ENCODE peak calls at places on chromosomes 4 and X, in ten cellular contexts. E is foreskin keratinocyte, Y is HFF-Myc, T is AG04449, C is fibroblast of mammary gland, A is Caco-2, G is HFFc6, M is retinal pigment epithelial cell, Z is foreskin fibroblast, P is A673. U is an unnamed sample.

GRCh38 chr4:142579483-142579882 is 266.6 kb downstream of the INPP4B start:
- DNase-seq in E (no peak), Y (no peak), T (no peak), C (peak), A (no peak), G (no peak), M (no peak), Z (no peak), P (peak), U (no peak)

GRCh38 chr4:43990968-43991367 is 457.6 kb downstream of the KCTD8 start:
- DNase-seq in E (no peak), Y (no peak), T (no peak), C (no peak), A (no peak), G (no peak), M (no peak), Z (no peak), P (no peak), U (no peak)

GRCh38 chr4:173288296-173288695 is 45.9 kb downstream of the HMGB2 start:
- DNase-seq in E (no peak), Y (peak), T (peak), C (peak), A (peak), G (peak), M (peak), Z (peak), P (peak), U (peak)

GRCh38 chrX:105646592-105647372 is 175.6 kb upstream of the NRK start:
- DNase-seq in E (no peak), Y (no peak), T (no peak), C (no peak), A (no peak), G (no peak), M (no peak), Z (no peak), P (no peak), U (no peak)

GRCh38 chrX:135713795-135714194 is 356 bp downstream of the CT45A1 start:
- DNase-seq in E (no peak), Y (no peak), T (no peak), C (no peak), A (no peak), G (no peak), M (no peak), Z (no peak), P (no peak), U (no peak)

GRCh38 chrX:51178352-51178751 is 154.3 kb upstream of the NUDT10 start:
- DNase-seq in E (no peak), Y (no peak), T (no peak), C (no peak), A (no peak), G (no peak), M (no peak), Z (no peak), P (no peak), U (no peak)

GRCh38 chrX:153571159-153571908 is 27.6 kb downstream of the CCNQ start:
- DNase-seq in E (no peak), Y (no peak), T (no peak), C (no peak), A (no peak), G (no peak), M (no peak), Z (no peak), P (no peak), U (no peak)

GRCh38 chrX:108090474-108091265 is 672 bp downstream of the PSMD10 start:
- DNase-seq in E (no peak), Y (no peak), T (no peak), C (peak), A (no peak), G (peak), M (no peak), Z (no peak), P (peak), U (no peak)

GRCh38 chr4:4680758-4681157 is 138.9 kb upstream of the STX18 start:
- DNase-seq in E (no peak), Y (no peak), T (no peak), C (no peak), A (no peak), G (no peak), M (no peak), Z (no peak), P (no peak), U (no peak)

GRCh38 chrX:113274345-113274744 is 433.7 kb upstream of the AMOT start:
- DNase-seq in E (no peak), Y (no peak), T (no peak), C (no peak), A (no peak), G (no peak), M (no peak), Z (no peak), P (no peak), U (no peak)

GRCh38 chr4:179097741-179098140 is 1655.5 kb upstream of the AGA start:
- DNase-seq in E (no peak), Y (no peak), T (no peak), C (no peak), A (no peak), G (no peak), M (no peak), Z (no peak), P (peak), U (no peak)

GRCh38 chrX:32598707-32599106 is 612.6 kb downstream of the DMD start:
- DNase-seq in E (no peak), Y (no peak), T (no peak), C (no peak), A (no peak), G (no peak), M (no peak), Z (no peak), P (no peak), U (no peak)

GRCh38 chr4:71241467-71242401 is 97.1 kb upstream of the SLC4A4 start:
- DNase-seq in E (no peak), Y (no peak), T (no peak), C (no peak), A (no peak), G (no peak), M (no peak), Z (no peak), P (no peak), U (peak)

GRCh38 chr4:41369680-41370079 is 113.0 kb downstream of the UCHL1 start:
- DNase-seq in E (no peak), Y (no peak), T (no peak), C (no peak), A (no peak), G (peak), M (peak), Z (no peak), P (no peak), U (peak)

GRCh38 chr4:1137063-1137771 is 23.9 kb upstream of the RNF212 start:
- DNase-seq in E (no peak), Y (no peak), T (no peak), C (peak), A (no peak), G (no peak), M (no peak), Z (no peak), P (no peak), U (no peak)

GRCh38 chr4:87732033-87732770 is 67.2 kb upstream of the IBSP start:
- DNase-seq in E (no peak), Y (no peak), T (no peak), C (peak), A (no peak), G (no peak), M (no peak), Z (no peak), P (no peak), U (no peak)

GRCh38 chr4:24686866-24687672 is 102.7 kb upstream of the DHX15 start:
- DNase-seq in E (no peak), Y (no peak), T (no peak), C (peak), A (peak), G (no peak), M (no peak), Z (peak), P (peak), U (peak)

GRCh38 chr4:71322425-71322824 is 16.4 kb upstream of the SLC4A4 start:
- DNase-seq in E (no peak), Y (no peak), T (no peak), C (no peak), A (no peak), G (peak), M (peak), Z (no peak), P (no peak), U (no peak)

GRCh38 chr4:8699063-8699385 is 106.5 kb downstream of the CPZ start:
- DNase-seq in E (no peak), Y (no peak), T (no peak), C (no peak), A (no peak), G (no peak), M (no peak), Z (no peak), P (no peak), U (no peak)

GRCh38 chrX:107700317-107700774 is 72.0 kb downstream of the PRPS1 start:
- DNase-seq in E (no peak), Y (no peak), T (no peak), C (peak), A (no peak), G (no peak), M (peak), Z (peak), P (peak), U (peak)

GRCh38 chr4:155582971-155583437 is 83.6 kb upstream of the GUCY1A1 start:
- DNase-seq in E (no peak), Y (peak), T (no peak), C (peak), A (no peak), G (peak), M (peak), Z (peak), P (peak), U (no peak)

GRCh38 chr4:168141733-168142132 is 49.4 kb downstream of the ANXA10 start:
- DNase-seq in E (no peak), Y (no peak), T (no peak), C (no peak), A (no peak), G (no peak), M (no peak), Z (no peak), P (no peak), U (no peak)

GRCh38 chr4:10694151-10694825 is 9.7 kb upstream of the CLNK start:
- DNase-seq in E (peak), Y (no peak), T (no peak), C (no peak), A (no peak), G (no peak), M (no peak), Z (no peak), P (no peak), U (no peak)

GRCh38 chr4:120704529-120704928 is 218.0 kb downstream of the PRDM5 start:
- DNase-seq in E (no peak), Y (no peak), T (no peak), C (peak), A (no peak), G (no peak), M (no peak), Z (no peak), P (no peak), U (no peak)

GRCh38 chrX:6238576-6238975 is 9.9 kb upstream of the NLGN4X start:
- DNase-seq in E (no peak), Y (no peak), T (no peak), C (no peak), A (no peak), G (no peak), M (no peak), Z (no peak), P (no peak), U (no peak)

GRCh38 chr4:186606593-186606992 is 51.2 kb upstream of the MTNR1A start:
- DNase-seq in E (peak), Y (no peak), T (no peak), C (peak), A (no peak), G (peak), M (peak), Z (no peak), P (peak), U (no peak)

GRCh38 chr4:54897590-54897989 is 227.8 kb downstream of the KDR start:
- DNase-seq in E (no peak), Y (no peak), T (peak), C (no peak), A (no peak), G (no peak), M (no peak), Z (no peak), P (no peak), U (no peak)

GRCh38 chr4:1988327-1988724 is 20.4 kb downstream of the NELFA start:
- DNase-seq in E (no peak), Y (no peak), T (no peak), C (no peak), A (no peak), G (no peak), M (no peak), Z (no peak), P (no peak), U (no peak)

GRCh38 chrX:2690856-2691542 is at the start of gene CD99:
- DNase-seq in E (no peak), Y (no peak), T (no peak), C (peak), A (peak), G (peak), M (no peak), Z (peak), P (peak), U (peak)

GRCh38 chr4:26342328-26343040 is 21.7 kb downstream of the RBPJ start:
- DNase-seq in E (peak), Y (peak), T (peak), C (peak), A (no peak), G (peak), M (peak), Z (peak), P (peak), U (no peak)

GRCh38 chrX:2145672-2146412 is 354.9 kb downstream of the DHRSX start:
- DNase-seq in E (no peak), Y (no peak), T (no peak), C (no peak), A (no peak), G (no peak), M (no peak), Z (no peak), P (peak), U (no peak)

GRCh38 chr4:142009751-142010150 is 373.4 kb downstream of the IL15 start:
- DNase-seq in E (no peak), Y (no peak), T (no peak), C (no peak), A (no peak), G (no peak), M (no peak), Z (no peak), P (no peak), U (no peak)

GRCh38 chr4:110637408-110638131 is 14.7 kb upstream of the PITX2 start:
- DNase-seq in E (no peak), Y (no peak), T (no peak), C (no peak), A (peak), G (no peak), M (no peak), Z (no peak), P (peak), U (no peak)

GRCh38 chrX:46573331-46573895 is at the start of gene CHST7:
- DNase-seq in E (no peak), Y (no peak), T (no peak), C (peak), A (peak), G (peak), M (no peak), Z (peak), P (peak), U (peak)

GRCh38 chrX:114450911-114451310 is 133.0 kb upstream of the HTR2C start:
- DNase-seq in E (no peak), Y (no peak), T (no peak), C (no peak), A (no peak), G (no peak), M (no peak), Z (no peak), P (no peak), U (no peak)

GRCh38 chr4:155037031-155037430 is 171.4 kb upstream of the NPY2R start:
- DNase-seq in E (no peak), Y (no peak), T (no peak), C (no peak), A (no peak), G (no peak), M (no peak), Z (no peak), P (no peak), U (no peak)

GRCh38 chr4:140298001-140298400 is 75.4 kb upstream of the SCOC start:
- DNase-seq in E (no peak), Y (no peak), T (no peak), C (no peak), A (no peak), G (no peak), M (no peak), Z (no peak), P (no peak), U (no peak)

GRCh38 chr4:138241281-138242075 is 671 bp downstream of the SLC7A11 start:
- DNase-seq in E (peak), Y (no peak), T (no peak), C (peak), A (peak), G (peak), M (no peak), Z (no peak), P (peak), U (peak)

GRCh38 chr4:15779336-15779735 is 1.2 kb downstream of the CD38 start:
- DNase-seq in E (no peak), Y (peak), T (no peak), C (peak), A (no peak), G (no peak), M (no peak), Z (peak), P (peak), U (peak)

GRCh38 chr4:113636877-113637276 is 124.7 kb downstream of the CAMK2D start:
- DNase-seq in E (no peak), Y (no peak), T (no peak), C (peak), A (no peak), G (peak), M (no peak), Z (no peak), P (no peak), U (no peak)

GRCh38 chr4:113637363-113637762 is 124.2 kb downstream of the CAMK2D start:
- DNase-seq in E (no peak), Y (no peak), T (no peak), C (no peak), A (no peak), G (no peak), M (no peak), Z (no peak), P (no peak), U (no peak)

GRCh38 chr4:113635739-113636437 is 125.7 kb downstream of the CAMK2D start:
- DNase-seq in E (no peak), Y (no peak), T (peak), C (peak), A (no peak), G (peak), M (peak), Z (peak), P (no peak), U (no peak)

GRCh38 chr4:113637823-113638691 is 123.5 kb downstream of the CAMK2D start:
- DNase-seq in E (no peak), Y (no peak), T (no peak), C (no peak), A (no peak), G (no peak), M (no peak), Z (no peak), P (no peak), U (no peak)

GRCh38 chr4:113636438-113636818 is 125.1 kb downstream of the CAMK2D start:
- DNase-seq in E (no peak), Y (no peak), T (no peak), C (no peak), A (no peak), G (no peak), M (no peak), Z (no peak), P (no peak), U (no peak)
- TF ChIP-seq CTCF in E (no peak), Y (no peak), T (no peak), C (no peak), A (no peak), G (no peak), M (no peak), Z (no peak), P (peak), U (no peak)

GRCh38 chrX:410296-410695 is 23.6 kb upstream of the PPP2R3B start:
- DNase-seq in E (no peak), Y (no peak), T (no peak), C (no peak), A (no peak), G (no peak), M (no peak), Z (no peak), P (no peak), U (no peak)

GRCh38 chrX:418927-419729 is 32.4 kb upstream of the PPP2R3B start:
- DNase-seq in E (no peak), Y (no peak), T (no peak), C (no peak), A (no peak), G (no peak), M (no peak), Z (no peak), P (no peak), U (no peak)

GRCh38 chrX:413322-414201 is 26.9 kb upstream of the PPP2R3B start:
- DNase-seq in E (no peak), Y (no peak), T (no peak), C (no peak), A (no peak), G (peak), M (peak), Z (no peak), P (no peak), U (no peak)
- TF ChIP-seq CTCF in E (no peak), Y (no peak), T (peak), C (no peak), A (no peak), G (peak), M (peak), Z (no peak), P (no peak), U (no peak)

GRCh38 chr4:23266401-23266800 is 573.7 kb downstream of the GBA3 start:
- DNase-seq in E (no peak), Y (no peak), T (no peak), C (no peak), A (no peak), G (no peak), M (no peak), Z (no peak), P (no peak), U (no peak)
- TF ChIP-seq CTCF in E (no peak), Y (no peak), T (no peak), C (no peak), A (no peak), G (no peak), M (no peak), Z (no peak), P (no peak), U (no peak)

DNA sequence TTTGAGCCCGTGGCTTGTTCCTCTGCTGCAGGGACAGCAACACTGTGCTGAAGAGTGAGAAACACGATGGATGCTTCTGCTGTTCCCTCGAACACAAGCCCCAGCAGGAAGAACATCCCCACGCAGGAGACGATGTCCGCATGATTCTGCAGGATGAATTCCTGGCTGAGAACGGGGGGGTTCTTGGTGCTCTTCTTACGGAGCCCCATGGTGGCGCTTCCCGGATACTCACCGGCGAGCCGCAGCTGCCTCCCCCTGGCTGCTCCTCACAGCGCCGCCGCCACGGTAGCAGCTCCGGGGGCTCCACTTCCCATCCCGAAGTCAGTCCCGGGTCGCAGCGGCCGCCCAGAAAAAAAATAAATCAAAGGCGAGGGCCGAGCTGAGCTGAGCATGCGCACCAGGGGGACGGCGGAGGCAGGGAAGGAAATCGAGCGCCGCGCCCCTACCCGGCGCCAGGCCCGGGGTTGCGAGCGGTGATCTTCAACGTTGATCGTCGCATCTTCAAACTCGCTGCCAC is at the start of gene TRAM1L1:
- DNase-seq in E (peak), Y (peak), T (peak), C (peak), A (peak), G (no peak), M (peak), Z (peak), P (peak), U (peak)
- TF ChIP-seq CTCF in E (peak), Y (no peak), T (peak), C (no peak), A (no peak), G (no peak), M (peak), Z (peak), P (peak), U (no peak)

DNA sequence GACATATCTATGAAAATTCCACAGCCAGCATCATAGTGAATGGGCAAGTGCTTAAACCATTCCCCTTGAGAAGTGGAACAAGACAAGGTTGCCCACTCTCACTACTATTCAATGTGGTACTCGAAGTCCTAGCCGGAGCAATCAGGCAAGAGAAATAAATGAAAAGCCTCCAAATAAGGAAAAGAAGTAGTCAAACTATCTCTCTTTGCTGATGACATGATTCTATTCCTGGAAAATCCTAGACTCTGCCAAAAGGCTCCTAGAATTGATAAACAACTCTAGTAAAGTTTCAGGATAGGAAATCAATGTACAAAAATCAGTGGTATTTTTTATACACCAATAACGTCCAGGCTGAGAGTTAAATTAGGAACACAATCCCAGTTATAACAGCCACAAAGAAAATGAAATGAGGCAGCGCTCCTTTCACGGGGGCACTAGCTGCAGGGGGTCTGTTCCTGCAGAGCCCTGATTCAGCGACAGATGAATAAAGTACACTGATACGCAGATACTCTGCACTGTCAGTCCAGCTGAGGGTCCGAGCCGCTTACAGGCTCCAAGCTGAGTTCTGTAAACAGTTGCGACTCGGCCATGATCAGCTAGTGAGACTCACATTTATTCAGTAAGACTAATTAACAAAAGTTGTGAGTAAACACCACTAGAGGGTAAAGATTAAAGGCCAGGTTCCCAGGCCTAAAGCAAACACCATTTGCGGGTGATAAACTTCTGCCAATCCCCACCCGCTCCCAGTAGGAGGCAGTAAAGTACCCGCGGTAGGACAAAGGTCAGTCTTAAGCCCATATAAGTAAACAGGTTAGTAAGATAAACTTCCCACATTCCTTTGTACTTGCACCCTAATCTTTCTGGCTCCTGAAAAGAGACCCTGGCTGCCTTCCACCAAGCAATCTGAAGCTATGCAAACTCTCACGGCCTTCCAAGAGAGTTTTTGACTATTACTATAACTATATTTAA is 290.6 kb upstream of the GRID2 start:
- DNase-seq in E (no peak), Y (no peak), T (no peak), C (no peak), A (no peak), G (no peak), M (no peak), Z (no peak), P (no peak), U (no peak)
- TF ChIP-seq CTCF in E (peak), Y (no peak), T (no peak), C (no peak), A (peak), G (no peak), M (peak), Z (no peak), P (no peak), U (no peak)

U was measured in thyroid gland.